ENCODE peak calls at places on chromosomes 2 and 18, in seven cellular contexts. E is K562, U is A549, X is GM23338, N is HepG2, S is Panc1, W is GM12878. O is an unnamed sample. For H3K4me1, the result is how much of the 10 kb centered on the place peaks cover.

GRCh38 chr18:61894751-61895524 is 2.1 kb upstream of the RNF152 start:
- DNase-seq in X (peak), U (no peak), E (no peak), S (no peak), W (no peak), N (no peak), O (no peak)

GRCh38 chr2:12715258-12715865 is 1.4 kb upstream of the TRIB2 start:
- DNase-seq in E (no peak), S (no peak), U (no peak), X (peak), N (no peak), W (no peak), O (no peak)

GRCh38 chr2:239893236-239893515 is 132.0 kb downstream of the NDUFA10 start:
- DNase-seq in U (no peak), N (no peak), W (no peak), X (no peak), E (peak), S (no peak), O (no peak)

GRCh38 chr2:237184192-237184922 is 98.7 kb downstream of the COPS8 start:
- DNase-seq in U (peak), X (no peak), N (no peak), E (no peak), S (no peak), W (no peak), O (peak)

GRCh38 chr2:191889924-191890323 is 43.0 kb upstream of the CAVIN2 start:
- DNase-seq in N (no peak), X (no peak), S (no peak), E (no peak), W (no peak), U (no peak), O (no peak)

GRCh38 chr2:227819398-227819697 is 5.7 kb downstream of the CCL20 start:
- DNase-seq in X (no peak), U (no peak), W (no peak), S (no peak), E (no peak), N (no peak), O (no peak)

GRCh38 chr2:219269362-219270054 is 9.7 kb upstream of the DNAJB2 start:
- DNase-seq in W (no peak), U (no peak), S (no peak), E (no peak), N (peak), X (no peak), O (no peak)

GRCh38 chr2:174344716-174345472 is 10.1 kb downstream of the SP9 start:
- DNase-seq in W (no peak), E (no peak), S (peak), U (peak), N (peak), X (peak), O (peak)

GRCh38 chr2:111168528-111168929 is 47.8 kb downstream of the BCL2L11 start:
- DNase-seq in E (peak), W (peak), U (peak), X (no peak), N (no peak), S (peak), O (peak)

GRCh38 chr18:34122724-34123334 is 101.9 kb downstream of the NOL4 start:
- DNase-seq in W (peak), S (peak), E (peak), U (peak), N (peak), X (peak), O (peak)

GRCh38 chr2:190529486-190530104 is 4.9 kb downstream of the NEMP2 start:
- DNase-seq in S (no peak), W (no peak), N (no peak), E (no peak), X (no peak), U (no peak), O (no peak)

GRCh38 chr18:44852818-44853217 is 172.1 kb downstream of the SETBP1 start:
- DNase-seq in S (no peak), U (no peak), E (no peak), N (no peak), W (no peak), X (no peak), O (no peak)

GRCh38 chr2:56580242-56580641 is 396.5 kb downstream of the CCDC85A start:
- DNase-seq in W (no peak), N (no peak), S (no peak), E (no peak), X (no peak), U (no peak), O (no peak)

GRCh38 chr2:231293163-231293562 is 94.7 kb downstream of the ARMC9 start:
- DNase-seq in E (no peak), S (no peak), W (no peak), N (no peak), X (no peak), U (no peak), O (no peak)

GRCh38 chr2:236449167-236449586 is 120.4 kb upstream of the ACKR3 start:
- DNase-seq in S (no peak), N (no peak), X (no peak), W (no peak), U (no peak), E (no peak), O (no peak)

GRCh38 chr2:105215586-105216192 is 25.9 kb upstream of the GPR45 start:
- DNase-seq in E (no peak), N (no peak), W (no peak), X (no peak), S (no peak), U (no peak), O (no peak)

GRCh38 chr2:71611781-71612545 is 158.6 kb downstream of the DYSF start:
- DNase-seq in N (no peak), X (no peak), W (no peak), U (no peak), E (no peak), S (no peak), O (no peak)

GRCh38 chr18:23143871-23144270 is 8.6 kb downstream of the CABLES1 start:
- DNase-seq in X (no peak), S (no peak), W (no peak), E (no peak), U (no peak), N (no peak), O (no peak)

GRCh38 chr18:79399275-79400081 is 3.7 kb downstream of the NFATC1 start:
- DNase-seq in E (peak), U (no peak), N (no peak), X (no peak), S (no peak), W (no peak), O (no peak)

GRCh38 chr2:100820346-100821254 is 661 bp downstream of the NPAS2 start:
- DNase-seq in N (no peak), U (no peak), S (no peak), W (no peak), X (peak), E (no peak), O (no peak)
- TF ChIP-seq REST in N (no peak), U (no peak), S (no peak), W (no peak), X (no peak), E (no peak), O (no peak)

GRCh38 chr2:55418512-55419235 is 982 bp downstream of the CCDC88A start:
- DNase-seq in N (peak), W (no peak), E (peak), U (peak), S (no peak), X (no peak), O (no peak)

GRCh38 chr2:55419236-55419513 is 481 bp downstream of the CCDC88A start:
- DNase-seq in E (peak), S (no peak), X (no peak), W (no peak), N (no peak), U (peak), O (no peak)

GRCh38 chr2:55416826-55417568 is 2.7 kb downstream of the CCDC88A start:
- DNase-seq in U (no peak), S (no peak), X (no peak), N (no peak), W (no peak), E (no peak), O (no peak)

GRCh38 chr2:55419514-55420243 is at the start of gene CCDC88A:
- DNase-seq in S (peak), E (peak), W (peak), N (peak), U (peak), X (peak), O (peak)

DNA sequence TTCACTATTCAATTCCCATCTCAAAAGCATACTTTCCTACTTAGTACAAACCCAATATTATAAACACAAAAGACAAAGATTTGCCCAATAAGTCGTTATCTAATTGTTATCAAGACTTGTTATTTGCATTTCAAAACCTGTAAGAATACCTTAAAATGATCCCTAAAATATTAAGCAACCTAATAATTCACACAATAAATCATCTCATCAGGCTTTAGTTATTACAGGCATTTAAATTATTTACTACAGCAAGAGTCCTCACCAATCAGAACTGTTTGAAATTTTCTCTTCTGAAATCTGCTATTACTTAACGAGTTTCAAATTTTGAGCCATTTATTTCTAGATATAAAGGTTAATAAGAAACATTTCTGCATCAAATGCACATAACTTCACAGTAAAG is 1.6 kb downstream of the CCDC88A start:
- DNase-seq in W (no peak), N (no peak), U (no peak), X (no peak), S (no peak), E (no peak), O (no peak)
- H3K4me1 ChIP-seq in W (under half), N (half or more), U (under half), X (under half), S (under half), E (under half), O (under half)

DNA sequence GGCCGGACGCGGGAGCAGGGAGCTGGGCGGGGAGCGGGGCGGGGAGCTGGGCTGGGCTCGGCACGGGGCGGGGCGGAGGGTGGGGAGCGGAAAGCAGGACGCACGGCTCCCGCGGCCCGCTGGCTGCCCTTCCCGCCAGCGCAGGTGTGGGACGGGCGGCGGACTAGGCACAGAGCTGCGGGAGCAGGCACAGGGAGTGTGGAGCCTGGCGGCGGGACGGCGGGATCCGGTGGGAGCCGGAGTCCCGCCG is at the start of gene IMPA2:
- DNase-seq in X (no peak), N (no peak), W (no peak), E (no peak), U (no peak), S (no peak), O (no peak)
- TF ChIP-seq REST in X (no peak), N (no peak), W (no peak), E (no peak), U (no peak), S (no peak), O (no peak)

GRCh38 chr2:48357351-48357750 is 172.6 kb upstream of the STON1 start:
- DNase-seq in E (no peak), X (no peak), W (no peak), S (no peak), N (no peak), U (no peak), O (no peak)

GRCh38 chr2:48362515-48362914 is 167.4 kb upstream of the STON1 start:
- DNase-seq in X (no peak), W (no peak), S (no peak), N (no peak), U (no peak), E (no peak), O (no peak)

GRCh38 chr2:48355494-48355893 is 174.5 kb upstream of the STON1 start:
- DNase-seq in U (no peak), E (no peak), W (no peak), X (no peak), N (no peak), S (no peak), O (no peak)

GRCh38 chr2:48358982-48359381 is 171.0 kb upstream of the STON1 start:
- DNase-seq in N (no peak), U (no peak), X (no peak), S (no peak), E (no peak), W (no peak), O (no peak)

GRCh38 chr2:48356701-48357322 is 173.1 kb upstream of the STON1 start:
- DNase-seq in U (no peak), W (no peak), N (no peak), E (no peak), S (no peak), X (peak), O (no peak)
- H3K4me1 ChIP-seq in U (under half), W (under half), N (under half), E (under half), S (under half), X (under half), O (under half)

DNA sequence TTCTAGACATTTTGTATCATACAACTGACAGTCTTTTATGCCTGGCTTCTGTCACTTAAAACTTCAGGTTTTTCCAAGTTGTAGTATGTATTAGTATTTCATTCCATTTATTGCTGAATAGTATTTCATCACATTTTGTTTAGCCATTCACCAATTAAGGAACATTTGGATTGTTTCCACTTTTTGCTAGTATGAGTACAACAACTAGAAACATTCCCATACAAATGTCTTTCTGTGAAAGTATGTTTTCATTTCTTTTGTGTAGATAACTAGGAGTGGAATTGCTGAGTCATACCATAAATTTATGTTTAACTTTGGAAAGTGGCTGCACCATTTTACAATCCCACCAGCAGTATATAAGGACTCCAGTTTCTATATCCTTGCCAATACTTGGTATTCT is 135.9 kb downstream of the ATAD2B start:
- DNase-seq in X (no peak), E (no peak), W (no peak), U (peak), S (no peak), N (peak), O (no peak)
- TF ChIP-seq REST in X (no peak), E (no peak), W (no peak), U (no peak), S (no peak), N (no peak), O (no peak)

GRCh38 chr2:69546646-69547045 is 96.9 kb downstream of the AAK1 start:
- DNase-seq in S (no peak), X (no peak), U (no peak), W (no peak), E (no peak), N (no peak), O (no peak)

GRCh38 chr2:69549421-69549820 is 94.1 kb downstream of the AAK1 start:
- DNase-seq in N (no peak), S (no peak), W (no peak), E (no peak), U (no peak), X (no peak), O (no peak)

GRCh38 chr2:69544951-69545350 is 98.6 kb downstream of the AAK1 start:
- DNase-seq in X (no peak), U (no peak), E (no peak), S (no peak), W (no peak), N (no peak), O (no peak)

GRCh38 chr2:69547984-69548715 is 95.4 kb downstream of the AAK1 start:
- DNase-seq in E (no peak), X (no peak), S (no peak), N (no peak), W (no peak), U (no peak), O (no peak)

DNA sequence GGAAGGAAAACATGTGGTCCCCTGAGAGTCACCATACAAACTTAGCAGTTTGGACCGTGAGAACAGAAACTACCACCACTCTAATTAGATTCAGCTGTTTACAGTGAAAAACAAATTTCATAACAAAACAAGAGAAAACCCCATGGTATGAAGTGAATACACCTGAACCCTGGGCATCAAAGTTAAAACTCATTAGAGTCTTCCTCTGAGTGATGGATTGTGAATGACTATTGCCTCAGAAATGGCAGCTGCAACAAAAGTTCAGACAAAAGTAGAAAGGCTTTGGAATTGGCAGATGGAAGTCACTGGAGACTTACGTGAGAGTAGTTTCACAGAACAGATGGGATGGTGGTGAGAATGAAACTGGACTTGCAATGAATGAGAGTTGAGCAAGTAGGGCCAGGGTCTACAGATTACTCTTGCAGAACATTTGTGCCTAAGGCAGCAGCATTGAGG is 98.0 kb downstream of the AAK1 start:
- DNase-seq in U (no peak), X (no peak), S (no peak), N (no peak), E (no peak), W (peak), O (no peak)
- H3K4me1 ChIP-seq in U (under half), X (under half), S (under half), N (under half), E (under half), W (under half), O (under half)

GRCh38 chr2:127597046-127597983 is 48.6 kb upstream of the GPR17 start:
- DNase-seq in U (no peak), N (no peak), E (no peak), W (no peak), X (no peak), S (no peak), O (no peak)
- TF ChIP-seq REST in U (no peak), N (no peak), E (no peak), W (no peak), X (no peak), S (no peak), O (no peak)

DNA sequence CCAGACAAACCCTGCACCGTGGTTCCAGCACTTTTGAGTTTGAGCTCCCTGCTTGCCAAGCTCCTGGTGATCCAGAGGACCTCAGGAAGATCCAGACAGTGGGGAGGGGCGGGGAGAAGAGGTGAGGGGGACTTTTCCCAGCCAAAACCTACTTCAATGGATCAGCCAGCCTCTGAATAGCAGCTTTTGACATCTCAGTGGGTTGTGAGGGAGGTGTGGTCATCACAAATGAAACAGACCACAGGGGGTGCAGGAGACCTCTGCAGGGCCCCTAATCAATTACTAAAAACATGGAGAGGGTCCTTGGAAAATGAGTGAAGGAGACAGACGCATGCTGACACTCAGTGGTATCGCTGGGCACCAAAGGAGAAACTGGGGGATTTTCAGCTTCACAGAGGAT is 372.7 kb downstream of the ZNF521 start:
- DNase-seq in E (no peak), S (no peak), W (no peak), U (no peak), N (no peak), X (no peak), O (no peak)
- H3K4me1 ChIP-seq in E (under half), S (under half), W (under half), U (under half), N (under half), X (under half), O (under half)

DNA sequence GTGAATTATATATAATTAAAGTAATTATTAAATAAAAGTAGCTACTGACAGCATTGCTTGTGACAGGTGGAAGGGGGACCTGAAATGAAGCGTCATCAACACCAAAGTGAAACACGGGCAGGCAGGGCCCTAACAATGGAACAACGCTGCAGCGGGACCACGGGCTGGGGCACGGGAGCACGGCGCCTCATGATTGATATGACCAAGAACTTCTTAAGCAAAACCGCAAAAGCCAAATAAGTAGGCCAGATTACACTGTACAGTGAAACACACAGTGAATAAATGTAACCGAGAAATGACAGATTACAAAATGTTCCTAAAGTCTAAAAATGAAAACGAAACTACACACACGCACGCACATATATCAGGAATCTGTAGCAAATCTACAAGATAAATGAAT is 81.4 kb downstream of the SNTG2 start:
- DNase-seq in X (no peak), S (no peak), N (no peak), E (no peak), U (no peak), W (no peak), O (no peak)
- TF ChIP-seq REST in X (no peak), S (no peak), N (no peak), E (no peak), U (no peak), W (no peak), O (no peak)

O was measured in HCT116.